ENCODE peak calls at places on chromosomes 4 and X, in eight cellular contexts. B, M, W, S, R, X, C and J are unnamed samples.

GRCh38 chr4:154595807-154596206 is 5.3 kb upstream of the FGA start:
- DNase-seq in R (no peak), M (no peak), B (no peak), C (peak), S (no peak), X (no peak), W (no peak), J (no peak)

GRCh38 chr4:168461821-168462220 is 18.5 kb downstream of the DDX60L start:
- DNase-seq in M (no peak), X (no peak), S (no peak), C (no peak), B (no peak), W (no peak), R (no peak), J (no peak)

GRCh38 chrX:139640259-139640658 is 67.7 kb downstream of the MCF2 start:
- DNase-seq in R (no peak), X (no peak), B (no peak), S (no peak), M (no peak), C (no peak), W (no peak), J (no peak)

GRCh38 chrX:48613502-48614160 is 16.3 kb downstream of the WDR13 start:
- DNase-seq in W (no peak), R (no peak), M (no peak), C (no peak), B (no peak), S (no peak), X (no peak), J (no peak)

GRCh38 chr4:179095585-179096228 is 1653.5 kb upstream of the AGA start:
- DNase-seq in B (no peak), R (no peak), C (peak), S (no peak), W (no peak), M (no peak), X (peak), J (no peak)

GRCh38 chr4:3682236-3683076 is 83.7 kb upstream of the ADRA2C start:
- DNase-seq in R (no peak), W (no peak), M (no peak), X (no peak), B (no peak), S (no peak), C (no peak), J (no peak)

GRCh38 chr4:38804654-38805295 is at the start of gene TLR1:
- DNase-seq in C (peak), M (peak), S (peak), W (no peak), X (no peak), R (no peak), B (no peak), J (peak)

GRCh38 chrX:12419591-12419990 is 281.3 kb downstream of the FRMPD4 start:
- DNase-seq in W (no peak), B (no peak), S (no peak), C (peak), R (no peak), X (no peak), M (no peak), J (no peak)

GRCh38 chrX:76427560-76428242 is at the start of gene MAGEE1:
- DNase-seq in R (no peak), M (peak), X (peak), B (peak), W (peak), C (peak), S (peak), J (no peak)

GRCh38 chr4:21554510-21554909 is 394.1 kb downstream of the KCNIP4 start:
- DNase-seq in B (no peak), R (no peak), M (no peak), X (no peak), C (no peak), S (no peak), W (no peak), J (no peak)

GRCh38 chr4:56648245-56649151 is 32.6 kb downstream of the HOPX start:
- DNase-seq in M (no peak), B (no peak), R (no peak), C (peak), W (no peak), S (no peak), X (no peak), J (no peak)

GRCh38 chr4:94635172-94635571 is 122.6 kb upstream of the BMPR1B start:
- DNase-seq in R (no peak), M (no peak), C (peak), X (no peak), B (no peak), W (no peak), S (peak), J (peak)

GRCh38 chr4:1802151-1802715 is 9.1 kb downstream of the FGFR3 start:
- DNase-seq in X (no peak), W (no peak), R (no peak), S (peak), M (no peak), C (peak), B (no peak), J (no peak)

GRCh38 chr4:1078490-1078889 is 34.9 kb downstream of the RNF212 start:
- DNase-seq in C (no peak), M (no peak), X (no peak), W (no peak), B (no peak), S (no peak), R (no peak), J (no peak)

GRCh38 chr4:121269001-121269400 is 104.9 kb upstream of the TNIP3 start:
- DNase-seq in M (no peak), C (no peak), R (no peak), W (no peak), S (no peak), X (no peak), B (no peak), J (no peak)

GRCh38 chr4:111934294-111934693 is 211.0 kb upstream of the FAM241A start:
- DNase-seq in X (no peak), R (no peak), W (no peak), C (no peak), B (no peak), S (no peak), M (no peak), J (no peak)

GRCh38 chr4:186486172-186486571 is 69.2 kb downstream of the MTNR1A start:
- DNase-seq in R (no peak), C (no peak), B (no peak), M (no peak), X (no peak), S (no peak), W (no peak), J (no peak)

GRCh38 chrX:9278475-9279270 is 186.2 kb upstream of the TBL1X start:
- DNase-seq in X (no peak), W (no peak), M (no peak), B (no peak), C (peak), R (no peak), S (peak), J (no peak)

GRCh38 chr4:139735381-139736256 is 70.0 kb downstream of the MGST2 start:
- DNase-seq in X (peak), S (peak), C (peak), W (no peak), M (peak), R (no peak), B (peak), J (no peak)

GRCh38 chrX:144730486-144730885 is 516.8 kb upstream of the SPANXN1 start:
- DNase-seq in W (no peak), X (no peak), R (no peak), B (no peak), S (peak), C (peak), M (no peak), J (no peak)

GRCh38 chrX:52934704-52935468 is 23.4 kb downstream of the FAM156A start:
- DNase-seq in S (peak), C (peak), B (peak), X (peak), R (peak), M (peak), W (peak), J (no peak)

GRCh38 chr4:183140911-183141320 is 41.9 kb downstream of the WWC2 start:
- DNase-seq in R (no peak), M (no peak), C (peak), W (no peak), S (peak), B (no peak), X (no peak), J (no peak)